ENCODE peak calls at places on chromosomes 13 and 19, in five cellular contexts. E is CD4-positive, alpha-beta T cell; D is kidney; G is cardiac muscle cell; R is IMR-90. H is an unnamed sample.

GRCh38 chr13:87680298-87680697 is 9.1 kb downstream of the SLITRK5 start:
- DNase-seq in E (no peak), D (no peak), G (no peak), R (no peak), H (no peak)

GRCh38 chr13:99196466-99197256 is 4.0 kb upstream of the UBAC2 start:
- DNase-seq in E (no peak), D (no peak), G (no peak), R (no peak), H (no peak)

GRCh38 chr19:18160441-18160791 is 7.5 kb downstream of the PIK3R2 start:
- DNase-seq in E (no peak), D (no peak), G (no peak), R (no peak), H (no peak)

GRCh38 chr13:61036715-61037114 is 378.9 kb downstream of the PCDH20 start:
- DNase-seq in E (no peak), D (no peak), G (no peak), R (no peak), H (no peak)

GRCh38 chr13:66618702-66619101 is 611.4 kb downstream of the PCDH9 start:
- DNase-seq in E (no peak), D (no peak), G (peak; percentile 62), R (peak; percentile 63), H (no peak)

GRCh38 chr19:42198676-42199439 is 18.6 kb downstream of the DEDD2 start:
- DNase-seq in E (peak; percentile 71), D (peak; percentile 77), G (no peak), R (no peak), H (peak; percentile 75)

GRCh38 chr19:33861950-33862349 is 65.3 kb downstream of the KCTD15 start:
- DNase-seq in E (no peak), D (no peak), G (no peak), R (no peak), H (no peak)

GRCh38 chr13:111790621-111791020 is 276.3 kb upstream of the SOX1 start:
- DNase-seq in E (no peak), D (no peak), G (no peak), R (no peak), H (no peak)

GRCh38 chr13:44692173-44692713 is 116.1 kb upstream of the TSC22D1 start:
- DNase-seq in E (no peak), D (no peak), G (peak; percentile 21), R (peak; percentile 43), H (no peak)

GRCh38 chr19:50890422-50891252 is 17.4 kb downstream of the KLK2 start:
- DNase-seq in E (no peak), D (no peak), G (peak; percentile 13), R (peak; percentile 15), H (no peak)
- H3K27ac ChIP-seq in E (no peak overlapping the region), D (no peak overlapping the region), G (no peak overlapping the region), R (no peak overlapping the region), H (no peak overlapping the region)

GRCh38 chr13:40080676-40081075 is 425.2 kb downstream of the COG6 start:
- DNase-seq in E (no peak), D (no peak), G (no peak), R (no peak), H (no peak)

GRCh38 chr13:40079721-40080120 is 424.3 kb downstream of the COG6 start:
- DNase-seq in E (no peak), D (no peak), G (no peak), R (no peak), H (no peak)

GRCh38 chr13:40083841-40084240 is 428.4 kb downstream of the COG6 start:
- DNase-seq in E (no peak), D (no peak), G (no peak), R (no peak), H (no peak)

GRCh38 chr13:40084934-40085333 is 429.5 kb downstream of the COG6 start:
- DNase-seq in E (no peak), D (no peak), G (no peak), R (no peak), H (no peak)

DNA sequence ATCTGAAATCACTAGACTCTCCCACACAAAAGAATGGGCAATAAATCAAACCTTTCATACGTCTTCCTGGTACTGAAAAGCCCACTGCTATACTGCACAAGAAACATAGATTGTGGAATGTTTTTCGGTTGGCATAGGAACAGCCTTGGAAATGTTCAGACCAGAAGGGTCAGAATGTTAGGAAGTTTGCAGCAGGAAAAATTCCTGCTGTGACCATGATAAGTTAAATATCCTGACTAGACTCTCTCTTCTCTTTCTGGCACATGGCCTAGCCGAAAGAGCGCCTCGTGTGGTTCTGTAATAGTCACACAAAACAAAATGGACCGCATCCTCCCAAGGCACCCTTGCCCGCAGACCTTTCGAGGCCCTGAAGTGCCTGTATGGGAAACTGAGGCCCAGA is 427.2 kb downstream of the COG6 start:
- DNase-seq in E (no peak), D (no peak), G (peak; percentile 97), R (no peak), H (no peak)
- H3K27ac ChIP-seq in E (no peak overlapping the region), D (no peak overlapping the region), G (no peak overlapping the region), R (no peak overlapping the region), H (no peak overlapping the region)

DNA sequence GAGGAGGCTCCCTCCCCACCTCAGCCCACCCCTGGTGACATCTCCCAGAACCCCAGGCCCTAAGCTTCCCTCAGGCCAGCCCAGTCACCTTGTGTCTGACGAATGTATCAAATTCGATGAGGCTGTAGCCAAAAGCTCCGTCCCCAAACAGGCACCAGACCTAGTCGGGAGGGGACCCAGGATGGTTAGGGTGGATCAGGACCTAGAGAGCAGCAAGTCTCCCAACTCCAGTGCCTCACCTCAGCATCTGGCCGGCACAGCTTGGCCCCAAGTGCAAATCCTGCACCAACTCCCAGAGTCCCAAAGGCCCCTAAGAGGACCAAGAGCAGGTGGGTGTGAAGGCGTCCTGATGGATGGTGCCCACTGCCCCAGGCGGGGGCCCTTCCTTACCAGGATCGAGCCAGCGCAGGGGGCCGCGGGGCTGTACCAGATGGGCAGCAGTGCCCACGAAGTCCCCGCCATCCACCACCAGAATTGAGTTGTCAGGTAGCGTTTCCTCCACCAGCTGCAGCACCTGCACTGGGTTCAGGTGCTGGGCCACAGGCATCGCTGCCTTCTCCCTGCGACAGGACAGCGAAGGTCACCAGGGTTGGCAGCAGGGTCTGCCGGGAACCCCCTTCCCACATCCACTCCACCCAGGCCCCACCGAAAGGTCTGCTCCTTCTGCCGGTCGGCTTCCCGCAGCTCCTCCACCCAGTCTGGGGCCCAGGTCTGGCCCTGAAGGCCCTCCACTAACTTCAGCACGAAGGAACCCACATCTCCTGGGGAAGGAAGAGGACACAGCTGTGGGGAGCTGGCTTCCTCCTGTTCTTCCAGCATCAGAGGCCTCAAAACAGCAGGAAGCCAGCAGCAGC is 8.8 kb downstream of the SYDE1 start:
- DNase-seq in E (no peak), D (no peak), G (no peak), R (no peak), H (no peak)
- H3K27ac ChIP-seq in E (no peak overlapping the region), D (no peak overlapping the region), G (peak overlapping the region; percentile 48), R (no peak overlapping the region), H (no peak overlapping the region)

GRCh38 chr13:36345438-36346221 is 564 bp downstream of the SPART start:
- DNase-seq in E (peak; percentile 17), D (peak; percentile 79), G (peak; percentile 94), R (peak; percentile 92), H (peak; percentile 84)
- H3K27ac ChIP-seq in E (peak overlapping the region; percentile 77), D (peak overlapping the region; percentile 99), G (peak overlapping the region; percentile 63), R (peak overlapping the region; percentile 96), H (peak overlapping the region; percentile 96)